ENCODE peak calls at places on chromosome 17, in seven cellular contexts. F is MV-4-11; Z is M059J; V is RKO; J is heart right ventricle; C is HFFc6; G is naive thymus-derived CD8-positive, alpha-beta T cell. I is an unnamed sample.

GRCh38 chr17:7884581-7885356 is 3.8 kb upstream of the CHD3 start:
- DNase-seq in F (no peak), Z (no peak), V (no peak), J (no peak), C (no peak), G (peak), I (no peak)

GRCh38 chr17:31674305-31674704 is 184.7 kb downstream of the COPRS start:
- DNase-seq in F (no peak), Z (peak), V (no peak), J (no peak), C (peak), G (no peak), I (no peak)

GRCh38 chr17:61809816-61810392 is 53.4 kb downstream of the BRIP1 start:
- DNase-seq in F (peak), Z (peak), V (no peak), J (no peak), C (peak), G (no peak), I (peak)

GRCh38 chr17:50560931-50561750 is 626 bp downstream of the CACNA1G start:
- DNase-seq in F (no peak), Z (no peak), V (no peak), J (no peak), C (no peak), G (no peak), I (no peak)

GRCh38 chr17:9475259-9475658 is 100.4 kb downstream of the STX8 start:
- DNase-seq in F (no peak), Z (no peak), V (no peak), J (no peak), C (no peak), G (no peak), I (no peak)

GRCh38 chr17:40316571-40317344 is 7.8 kb downstream of the RARA start:
- DNase-seq in F (no peak), Z (no peak), V (peak), J (peak), C (peak), G (no peak), I (no peak)

GRCh38 chr17:31499771-31500554 is 108.5 kb downstream of the RAB11FIP4 start:
- DNase-seq in F (peak), Z (peak), V (no peak), J (peak), C (peak), G (no peak), I (no peak)

GRCh38 chr17:36147601-36148000 is 28.8 kb downstream of the TBC1D3B start:
- DNase-seq in F (no peak), Z (no peak), V (no peak), J (no peak), C (no peak), G (no peak), I (no peak)

GRCh38 chr17:8123695-8124349 is at the start of gene HES7:
- DNase-seq in F (no peak), Z (peak), V (peak), J (peak), C (no peak), G (no peak), I (no peak)

GRCh38 chr17:44134752-44135568 is 6.8 kb upstream of the HROB start:
- DNase-seq in F (no peak), Z (no peak), V (no peak), J (no peak), C (no peak), G (no peak), I (no peak)

GRCh38 chr17:71496552-71496951 is 624.3 kb upstream of the SOX9 start:
- DNase-seq in F (no peak), Z (peak), V (no peak), J (no peak), C (peak), G (no peak), I (no peak)